ENCODE peak calls at places on chromosomes 7 and 10, in eight cellular contexts. G, W, X, C, T, E, I and D are unnamed samples.

GRCh38 chr10:121681171-121681752 is 83.0 kb upstream of the FGFR2 start:
- DNase-seq in G (no peak), W (no peak), X (no peak), C (no peak), T (no peak), E (no peak), I (no peak), D (no peak)

GRCh38 chr10:89959433-89960110 is 258.2 kb downstream of the KIF20B start:
- DNase-seq in G (no peak), W (no peak), X (no peak), C (no peak), T (no peak), E (peak), I (no peak), D (no peak)

GRCh38 chr10:7538970-7539694 is 127.6 kb downstream of the ITIH5 start:
- DNase-seq in G (no peak), W (no peak), X (no peak), C (no peak), T (no peak), E (no peak), I (no peak), D (no peak)

GRCh38 chr10:77563638-77564270 is 73.9 kb downstream of the KCNMA1 start:
- DNase-seq in G (no peak), W (no peak), X (no peak), C (no peak), T (no peak), E (no peak), I (peak), D (no peak)

GRCh38 chr7:80165177-80165576 is 30.5 kb downstream of the GNAI1 start:
- DNase-seq in G (no peak), W (no peak), X (no peak), C (no peak), T (no peak), E (no peak), I (no peak), D (no peak)

GRCh38 chr10:27558612-27559020 is 54.5 kb downstream of the RAB18 start:
- DNase-seq in G (peak), W (no peak), X (peak), C (peak), T (no peak), E (peak), I (peak), D (peak)

GRCh38 chr7:77954773-77955562 is 156.4 kb downstream of the PHTF2 start:
- DNase-seq in G (no peak), W (no peak), X (peak), C (peak), T (no peak), E (no peak), I (peak), D (no peak)

GRCh38 chr10:86888585-86889381 is 68.6 kb downstream of the MMRN2 start:
- DNase-seq in G (no peak), W (no peak), X (peak), C (peak), T (no peak), E (peak), I (no peak), D (peak)

GRCh38 chr7:55063633-55064032 is 44.8 kb downstream of the EGFR start:
- DNase-seq in G (no peak), W (no peak), X (peak), C (no peak), T (no peak), E (no peak), I (no peak), D (no peak)

GRCh38 chr10:25068152-25069058 is 52.0 kb downstream of the THNSL1 start:
- DNase-seq in G (no peak), W (no peak), X (peak), C (peak), T (no peak), E (no peak), I (no peak), D (peak)

GRCh38 chr7:73560035-73560835 is 2.7 kb upstream of the BCL7B start:
- DNase-seq in G (no peak), W (no peak), X (peak), C (peak), T (no peak), E (no peak), I (peak), D (peak)

GRCh38 chr10:13707156-13707881 is 120.6 kb downstream of the PRPF18 start:
- DNase-seq in G (no peak), W (no peak), X (peak), C (no peak), T (peak), E (no peak), I (peak), D (peak)

GRCh38 chr10:17354781-17355180 is 99.6 kb downstream of the ST8SIA6 start:
- DNase-seq in G (no peak), W (no peak), X (peak), C (peak), T (no peak), E (no peak), I (no peak), D (no peak)

GRCh38 chr7:7104314-7104698 is 78.0 kb upstream of the C1GALT1 start:
- DNase-seq in G (no peak), W (no peak), X (peak), C (no peak), T (no peak), E (no peak), I (no peak), D (no peak)

GRCh38 chr7:16804674-16805439 is at the start of gene AGR2:
- DNase-seq in G (no peak), W (no peak), X (peak), C (no peak), T (no peak), E (no peak), I (peak), D (no peak)

GRCh38 chr7:91694221-91694856 is 186.2 kb downstream of the MTERF1 start:
- DNase-seq in G (no peak), W (no peak), X (no peak), C (peak), T (no peak), E (no peak), I (no peak), D (no peak)

GRCh38 chr10:51879238-51879637 is 179.8 kb upstream of the CSTF2T start:
- DNase-seq in G (no peak), W (no peak), X (peak), C (peak), T (no peak), E (no peak), I (peak), D (peak)

GRCh38 chr10:74118794-74119193 is 31.8 kb downstream of the AP3M1 start:
- DNase-seq in G (no peak), W (no peak), X (peak), C (peak), T (no peak), E (no peak), I (peak), D (no peak)

GRCh38 chr7:50589362-50589761 is 24.2 kb upstream of the DDC start:
- DNase-seq in G (no peak), W (no peak), X (no peak), C (no peak), T (no peak), E (no peak), I (no peak), D (no peak)

GRCh38 chr10:44939691-44940401 is 19.8 kb upstream of the RASSF4 start:
- DNase-seq in G (no peak), W (no peak), X (peak), C (no peak), T (no peak), E (no peak), I (peak), D (no peak)

GRCh38 chr7:26490631-26491624 is 199.3 kb downstream of the SNX10 start:
- DNase-seq in G (peak), W (no peak), X (no peak), C (no peak), T (no peak), E (no peak), I (no peak), D (no peak)

GRCh38 chr7:47379629-47380324 is 202.1 kb downstream of the TNS3 start:
- DNase-seq in G (peak), W (no peak), X (peak), C (peak), T (peak), E (no peak), I (peak), D (no peak)

GRCh38 chr7:29194594-29195417 is at the start of gene CHN2:
- DNase-seq in G (peak), W (no peak), X (peak), C (peak), T (no peak), E (peak), I (peak), D (peak)

GRCh38 chr10:122140941-122141623 is 130.0 kb upstream of the BTBD16 start:
- DNase-seq in G (no peak), W (no peak), X (peak), C (peak), T (peak), E (no peak), I (peak), D (peak)

GRCh38 chr7:99104631-99105030 is 39.3 kb downstream of the SMURF1 start:
- DNase-seq in G (no peak), W (no peak), X (no peak), C (no peak), T (no peak), E (no peak), I (no peak), D (no peak)

GRCh38 chr7:140922741-140923345 is 1.9 kb downstream of the BRAF start:
- DNase-seq in G (no peak), W (no peak), X (no peak), C (no peak), T (no peak), E (no peak), I (no peak), D (peak)

GRCh38 chr7:158097511-158098124 is 490.0 kb downstream of the PTPRN2 start:
- DNase-seq in G (no peak), W (no peak), X (no peak), C (no peak), T (no peak), E (no peak), I (no peak), D (no peak)

GRCh38 chr10:107984149-107984548 is 819.6 kb upstream of the SORCS1 start:
- DNase-seq in G (no peak), W (no peak), X (no peak), C (no peak), T (no peak), E (no peak), I (no peak), D (no peak)

GRCh38 chr10:60669491-60669890 is 108.8 kb upstream of the CDK1 start:
- DNase-seq in G (no peak), W (no peak), X (no peak), C (no peak), T (no peak), E (no peak), I (no peak), D (no peak)

GRCh38 chr10:122143238-122143841 is 127.8 kb upstream of the BTBD16 start:
- DNase-seq in G (no peak), W (no peak), X (no peak), C (no peak), T (no peak), E (no peak), I (no peak), D (no peak)

GRCh38 chr7:3246133-3246532 is 54.9 kb upstream of the SDK1 start:
- DNase-seq in G (no peak), W (no peak), X (no peak), C (no peak), T (no peak), E (no peak), I (no peak), D (no peak)

GRCh38 chr7:84337386-84337785 is 142.8 kb upstream of the SEMA3A start:
- DNase-seq in G (no peak), W (no peak), X (peak), C (peak), T (no peak), E (no peak), I (no peak), D (no peak)